ENCODE peak calls at places on chromosomes 11 and 22, in ten cellular contexts. One of them, this sample, is unnamed.

GRCh38 chr11:111944139-111944538 is 7.0 kb downstream of the DIXDC1 start:
- DNase-seq in prostate gland: peak
- DNase-seq in tibial nerve: no peak
- DNase-seq in foreskin fibroblast: peak
- DNase-seq in GM12865: no peak
- DNase-seq in B cell: no peak
- DNase-seq in AG09319: peak
- DNase-seq in upper lobe of left lung: no peak
- DNase-seq in heart right ventricle: no peak
- DNase-seq in lower leg skin: no peak
- DNase-seq in this sample: no peak

GRCh38 chr11:121890377-121890776 is 225.6 kb downstream of the BLID start:
- DNase-seq in lower leg skin: no peak
- DNase-seq in GM12865: no peak
- DNase-seq in upper lobe of left lung: no peak
- DNase-seq in B cell: no peak
- DNase-seq in prostate gland: no peak
- DNase-seq in heart right ventricle: no peak
- DNase-seq in foreskin fibroblast: peak
- DNase-seq in tibial nerve: no peak
- DNase-seq in AG09319: peak
- DNase-seq in this sample: no peak

GRCh38 chr11:125874556-125875124 is 12.8 kb upstream of the HYLS1 start:
- DNase-seq in upper lobe of left lung: no peak
- DNase-seq in AG09319: peak
- DNase-seq in lower leg skin: peak
- DNase-seq in heart right ventricle: peak
- DNase-seq in B cell: peak
- DNase-seq in prostate gland: peak
- DNase-seq in tibial nerve: no peak
- DNase-seq in GM12865: peak
- DNase-seq in foreskin fibroblast: peak
- DNase-seq in this sample: no peak

GRCh38 chr22:41286639-41287091 is 678 bp upstream of the RANGAP1 start:
- DNase-seq in B cell: peak
- DNase-seq in prostate gland: peak
- DNase-seq in GM12865: peak
- DNase-seq in tibial nerve: no peak
- DNase-seq in lower leg skin: peak
- DNase-seq in AG09319: no peak
- DNase-seq in heart right ventricle: no peak
- DNase-seq in foreskin fibroblast: no peak
- DNase-seq in upper lobe of left lung: no peak
- DNase-seq in this sample: no peak

GRCh38 chr11:98029832-98030231 is 990.9 kb upstream of the CNTN5 start:
- DNase-seq in upper lobe of left lung: no peak
- DNase-seq in heart right ventricle: no peak
- DNase-seq in GM12865: no peak
- DNase-seq in AG09319: no peak
- DNase-seq in tibial nerve: no peak
- DNase-seq in lower leg skin: no peak
- DNase-seq in foreskin fibroblast: no peak
- DNase-seq in prostate gland: no peak
- DNase-seq in B cell: no peak
- DNase-seq in this sample: no peak

GRCh38 chr11:86671386-86672006 is 920 bp downstream of the ME3 start:
- DNase-seq in AG09319: no peak
- DNase-seq in upper lobe of left lung: peak
- DNase-seq in B cell: no peak
- DNase-seq in foreskin fibroblast: no peak
- DNase-seq in heart right ventricle: peak
- DNase-seq in GM12865: no peak
- DNase-seq in lower leg skin: peak
- DNase-seq in tibial nerve: peak
- DNase-seq in prostate gland: peak
- DNase-seq in this sample: no peak

GRCh38 chr11:64104632-64105031 is 61.3 kb downstream of the MACROD1 start:
- DNase-seq in GM12865: no peak
- DNase-seq in prostate gland: no peak
- DNase-seq in foreskin fibroblast: no peak
- DNase-seq in tibial nerve: no peak
- DNase-seq in lower leg skin: no peak
- DNase-seq in B cell: no peak
- DNase-seq in AG09319: no peak
- DNase-seq in heart right ventricle: no peak
- DNase-seq in upper lobe of left lung: no peak
- DNase-seq in this sample: no peak

GRCh38 chr11:67501854-67502253 is 3.3 kb downstream of the PITPNM1 start:
- DNase-seq in tibial nerve: no peak
- DNase-seq in foreskin fibroblast: no peak
- DNase-seq in prostate gland: no peak
- DNase-seq in lower leg skin: no peak
- DNase-seq in B cell: no peak
- DNase-seq in GM12865: no peak
- DNase-seq in AG09319: no peak
- DNase-seq in heart right ventricle: no peak
- DNase-seq in upper lobe of left lung: no peak
- DNase-seq in this sample: no peak

GRCh38 chr11:2578934-2579280 is 120.9 kb downstream of the KCNQ1OT1 start:
- DNase-seq in foreskin fibroblast: no peak
- DNase-seq in heart right ventricle: no peak
- DNase-seq in tibial nerve: peak
- DNase-seq in lower leg skin: no peak
- DNase-seq in B cell: no peak
- DNase-seq in prostate gland: no peak
- DNase-seq in AG09319: no peak
- DNase-seq in upper lobe of left lung: no peak
- DNase-seq in GM12865: no peak
- DNase-seq in this sample: no peak

GRCh38 chr22:39617761-39618757 is 47.5 kb downstream of the CACNA1I start:
- DNase-seq in lower leg skin: no peak
- DNase-seq in tibial nerve: no peak
- DNase-seq in B cell: no peak
- DNase-seq in AG09319: no peak
- DNase-seq in foreskin fibroblast: no peak
- DNase-seq in GM12865: no peak
- DNase-seq in prostate gland: no peak
- DNase-seq in heart right ventricle: no peak
- DNase-seq in upper lobe of left lung: no peak
- DNase-seq in this sample: no peak

GRCh38 chr22:46055851-46056168 is 78.8 kb upstream of the WNT7B start:
- DNase-seq in prostate gland: no peak
- DNase-seq in lower leg skin: no peak
- DNase-seq in foreskin fibroblast: no peak
- DNase-seq in heart right ventricle: no peak
- DNase-seq in B cell: no peak
- DNase-seq in tibial nerve: no peak
- DNase-seq in AG09319: no peak
- DNase-seq in upper lobe of left lung: no peak
- DNase-seq in GM12865: no peak
- DNase-seq in this sample: no peak

GRCh38 chr11:266676-267439 is 11.3 kb upstream of the NLRP6 start:
- DNase-seq in lower leg skin: peak
- DNase-seq in tibial nerve: no peak
- DNase-seq in upper lobe of left lung: no peak
- DNase-seq in prostate gland: no peak
- DNase-seq in AG09319: no peak
- DNase-seq in foreskin fibroblast: no peak
- DNase-seq in heart right ventricle: no peak
- DNase-seq in GM12865: no peak
- DNase-seq in B cell: peak
- DNase-seq in this sample: no peak

GRCh38 chr11:69406060-69406459 is 75.4 kb upstream of the LINC01488 start:
- DNase-seq in B cell: no peak
- DNase-seq in foreskin fibroblast: no peak
- DNase-seq in heart right ventricle: no peak
- DNase-seq in AG09319: no peak
- DNase-seq in tibial nerve: no peak
- DNase-seq in upper lobe of left lung: no peak
- DNase-seq in lower leg skin: no peak
- DNase-seq in prostate gland: no peak
- DNase-seq in GM12865: no peak
- DNase-seq in this sample: no peak

GRCh38 chr22:42035256-42035655 is 35.4 kb downstream of the NAGA start:
- DNase-seq in AG09319: no peak
- DNase-seq in B cell: no peak
- DNase-seq in upper lobe of left lung: peak
- DNase-seq in foreskin fibroblast: no peak
- DNase-seq in GM12865: no peak
- DNase-seq in lower leg skin: no peak
- DNase-seq in tibial nerve: no peak
- DNase-seq in prostate gland: no peak
- DNase-seq in heart right ventricle: no peak
- DNase-seq in this sample: no peak

GRCh38 chr11:8338138-8338537 is 74.5 kb upstream of the LMO1 start:
- DNase-seq in tibial nerve: no peak
- DNase-seq in AG09319: no peak
- DNase-seq in foreskin fibroblast: no peak
- DNase-seq in B cell: peak
- DNase-seq in lower leg skin: no peak
- DNase-seq in GM12865: peak
- DNase-seq in prostate gland: peak
- DNase-seq in heart right ventricle: peak
- DNase-seq in upper lobe of left lung: no peak
- DNase-seq in this sample: no peak
- TF ChIP-seq CTCF in tibial nerve: peak
- TF ChIP-seq CTCF in AG09319: peak
- TF ChIP-seq CTCF in foreskin fibroblast: peak
- TF ChIP-seq CTCF in B cell: peak
- TF ChIP-seq CTCF in lower leg skin: no peak
- TF ChIP-seq CTCF in GM12865: peak
- TF ChIP-seq CTCF in prostate gland: peak
- TF ChIP-seq CTCF in heart right ventricle: peak
- TF ChIP-seq CTCF in upper lobe of left lung: peak
- TF ChIP-seq CTCF in this sample: peak

DNA sequence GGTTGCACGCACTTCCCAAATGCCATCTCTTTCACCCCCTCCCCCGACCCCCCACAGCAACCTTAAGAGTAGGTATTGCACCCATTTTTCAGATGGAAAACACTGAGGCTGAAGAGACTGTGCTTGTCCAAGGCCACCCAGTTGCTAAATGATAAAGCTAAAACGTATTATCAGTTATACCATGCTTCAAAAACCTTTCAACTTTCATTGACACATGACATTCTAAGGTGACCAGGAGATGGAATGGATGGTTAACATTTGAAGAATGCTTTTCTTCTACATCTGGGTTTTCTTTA is 4.0 kb downstream of the TIMP3 start:
- DNase-seq in AG09319: no peak
- DNase-seq in B cell: no peak
- DNase-seq in lower leg skin: no peak
- DNase-seq in prostate gland: no peak
- DNase-seq in tibial nerve: no peak
- DNase-seq in foreskin fibroblast: no peak
- DNase-seq in GM12865: no peak
- DNase-seq in heart right ventricle: no peak
- DNase-seq in upper lobe of left lung: no peak
- DNase-seq in this sample: no peak
- TF ChIP-seq CTCF in AG09319: no peak
- TF ChIP-seq CTCF in B cell: no peak
- TF ChIP-seq CTCF in lower leg skin: no peak
- TF ChIP-seq CTCF in prostate gland: no peak
- TF ChIP-seq CTCF in tibial nerve: no peak
- TF ChIP-seq CTCF in foreskin fibroblast: no peak
- TF ChIP-seq CTCF in GM12865: no peak
- TF ChIP-seq CTCF in heart right ventricle: no peak
- TF ChIP-seq CTCF in upper lobe of left lung: no peak
- TF ChIP-seq CTCF in this sample: no peak

GRCh38 chr22:30385913-30386312 is 1.3 kb downstream of the RNF215 start:
- DNase-seq in tibial nerve: no peak
- DNase-seq in lower leg skin: no peak
- DNase-seq in upper lobe of left lung: no peak
- DNase-seq in foreskin fibroblast: no peak
- DNase-seq in heart right ventricle: no peak
- DNase-seq in B cell: no peak
- DNase-seq in prostate gland: no peak
- DNase-seq in GM12865: no peak
- DNase-seq in AG09319: no peak
- DNase-seq in this sample: no peak

GRCh38 chr22:30382340-30382739 is 4.9 kb downstream of the RNF215 start:
- DNase-seq in foreskin fibroblast: no peak
- DNase-seq in B cell: no peak
- DNase-seq in heart right ventricle: peak
- DNase-seq in tibial nerve: no peak
- DNase-seq in AG09319: no peak
- DNase-seq in lower leg skin: no peak
- DNase-seq in GM12865: no peak
- DNase-seq in upper lobe of left lung: no peak
- DNase-seq in prostate gland: no peak
- DNase-seq in this sample: no peak

GRCh38 chr22:30386960-30387848 is at the start of gene RNF215:
- DNase-seq in GM12865: peak
- DNase-seq in B cell: peak
- DNase-seq in AG09319: no peak
- DNase-seq in heart right ventricle: peak
- DNase-seq in tibial nerve: peak
- DNase-seq in foreskin fibroblast: peak
- DNase-seq in lower leg skin: peak
- DNase-seq in prostate gland: peak
- DNase-seq in upper lobe of left lung: peak
- DNase-seq in this sample: no peak

GRCh38 chr22:30383061-30383460 is 4.2 kb downstream of the RNF215 start:
- DNase-seq in AG09319: no peak
- DNase-seq in heart right ventricle: no peak
- DNase-seq in B cell: no peak
- DNase-seq in foreskin fibroblast: no peak
- DNase-seq in GM12865: no peak
- DNase-seq in prostate gland: no peak
- DNase-seq in upper lobe of left lung: no peak
- DNase-seq in lower leg skin: no peak
- DNase-seq in tibial nerve: no peak
- DNase-seq in this sample: no peak

DNA sequence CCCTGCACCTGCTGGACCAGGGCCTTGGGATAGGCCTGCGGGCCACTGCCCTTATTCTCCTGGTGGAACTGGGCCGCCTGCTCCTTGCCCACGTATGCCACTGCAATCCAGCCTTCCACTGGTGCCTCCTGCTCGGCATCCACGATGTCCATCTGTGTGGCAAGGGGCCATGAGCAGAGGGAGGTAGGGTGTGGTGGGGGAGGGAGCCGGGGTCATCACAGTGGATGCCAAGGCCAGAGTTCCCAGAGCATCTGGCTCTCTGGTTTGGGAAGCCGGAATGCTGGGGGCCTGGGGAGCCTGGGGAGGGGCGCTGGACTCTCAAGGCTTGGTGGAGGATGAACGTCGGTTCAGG is 627 bp downstream of the RNF215 start:
- DNase-seq in AG09319: no peak
- DNase-seq in GM12865: no peak
- DNase-seq in heart right ventricle: peak
- DNase-seq in B cell: no peak
- DNase-seq in upper lobe of left lung: no peak
- DNase-seq in prostate gland: no peak
- DNase-seq in lower leg skin: no peak
- DNase-seq in tibial nerve: no peak
- DNase-seq in foreskin fibroblast: no peak
- DNase-seq in this sample: no peak
- TF ChIP-seq CTCF in AG09319: no peak
- TF ChIP-seq CTCF in GM12865: no peak
- TF ChIP-seq CTCF in heart right ventricle: no peak
- TF ChIP-seq CTCF in B cell: no peak
- TF ChIP-seq CTCF in upper lobe of left lung: no peak
- TF ChIP-seq CTCF in prostate gland: no peak
- TF ChIP-seq CTCF in lower leg skin: no peak
- TF ChIP-seq CTCF in tibial nerve: no peak
- TF ChIP-seq CTCF in foreskin fibroblast: no peak
- TF ChIP-seq CTCF in this sample: no peak

GRCh38 chr11:74870485-74870884 is 78.4 kb downstream of the XRRA1 start:
- DNase-seq in lower leg skin: no peak
- DNase-seq in prostate gland: no peak
- DNase-seq in tibial nerve: no peak
- DNase-seq in B cell: no peak
- DNase-seq in heart right ventricle: no peak
- DNase-seq in foreskin fibroblast: peak
- DNase-seq in GM12865: peak
- DNase-seq in AG09319: peak
- DNase-seq in upper lobe of left lung: no peak
- DNase-seq in this sample: no peak
- TF ChIP-seq CTCF in lower leg skin: no peak
- TF ChIP-seq CTCF in prostate gland: no peak
- TF ChIP-seq CTCF in tibial nerve: no peak
- TF ChIP-seq CTCF in B cell: peak
- TF ChIP-seq CTCF in heart right ventricle: no peak
- TF ChIP-seq CTCF in foreskin fibroblast: peak
- TF ChIP-seq CTCF in GM12865: peak
- TF ChIP-seq CTCF in AG09319: peak
- TF ChIP-seq CTCF in upper lobe of left lung: peak
- TF ChIP-seq CTCF in this sample: peak